ENCODE peak calls at places on chromosome 4, in ten cellular contexts. A is suprapubic skin, Z is spleen, X is endothelial cell of umbilical vein, V is heart left ventricle, O is ovary, C is tibial nerve, U is Peyer's patch, T is sigmoid colon, P is A549. E is an unnamed sample.

GRCh38 chr4:149790172-149790907 is 25.3 kb downstream of the IQCM start:
- DNase-seq in A (no peak), Z (no peak), X (no peak), V (no peak), O (no peak), C (no peak), U (no peak), T (no peak), P (no peak), E (no peak)

GRCh38 chr4:165383757-165384156 is 4.9 kb downstream of the CPE start:
- DNase-seq in A (no peak), Z (no peak), X (no peak), V (no peak), O (no peak), C (no peak), U (no peak), T (no peak), P (no peak), E (no peak)

GRCh38 chr4:42371306-42372063 is 25.8 kb upstream of the SHISA3 start:
- DNase-seq in A (no peak), Z (no peak), X (peak), V (no peak), O (no peak), C (no peak), U (no peak), T (no peak), P (peak), E (no peak)

GRCh38 chr4:17595471-17596005 is 18.5 kb downstream of the LAP3 start:
- DNase-seq in A (no peak), Z (no peak), X (no peak), V (no peak), O (no peak), C (no peak), U (peak), T (no peak), P (no peak), E (no peak)

GRCh38 chr4:53763813-53764597 is 172.7 kb upstream of the LNX1 start:
- DNase-seq in A (no peak), Z (no peak), X (no peak), V (no peak), O (peak), C (no peak), U (no peak), T (no peak), P (no peak), E (no peak)

GRCh38 chr4:139933104-139933503 is 220.9 kb downstream of the MAML3 start:
- DNase-seq in A (no peak), Z (no peak), X (no peak), V (no peak), O (no peak), C (no peak), U (no peak), T (no peak), P (no peak), E (no peak)

GRCh38 chr4:124958812-124959211 is 246.3 kb upstream of the ANKRD50 start:
- DNase-seq in A (no peak), Z (no peak), X (peak), V (no peak), O (no peak), C (no peak), U (no peak), T (no peak), P (no peak), E (no peak)

GRCh38 chr4:8754634-8755589 is 116.7 kb downstream of the HMX1 start:
- DNase-seq in A (peak), Z (peak), X (no peak), V (no peak), O (no peak), C (no peak), U (no peak), T (peak), P (no peak), E (no peak)

GRCh38 chr4:77600521-77601451 is 4.8 kb upstream of the CXCL13 start:
- DNase-seq in A (no peak), Z (no peak), X (peak), V (no peak), O (no peak), C (no peak), U (peak), T (no peak), P (peak), E (peak)

GRCh38 chr4:76600447-76600846 is 165.4 kb downstream of the SHROOM3 start:
- DNase-seq in A (no peak), Z (no peak), X (peak), V (no peak), O (no peak), C (no peak), U (no peak), T (no peak), P (no peak), E (no peak)

GRCh38 chr4:141058739-141059507 is 74.3 kb downstream of the RNF150 start:
- DNase-seq in A (no peak), Z (no peak), X (no peak), V (no peak), O (no peak), C (no peak), U (no peak), T (no peak), P (no peak), E (no peak)

GRCh38 chr4:119053245-119053644 is 82.4 kb upstream of the MYOZ2 start:
- DNase-seq in A (no peak), Z (no peak), X (no peak), V (no peak), O (no peak), C (no peak), U (no peak), T (no peak), P (no peak), E (no peak)

GRCh38 chr4:128393111-128393704 is 105.6 kb upstream of the PGRMC2 start:
- DNase-seq in A (no peak), Z (no peak), X (peak), V (peak), O (no peak), C (no peak), U (no peak), T (no peak), P (no peak), E (no peak)

GRCh38 chr4:26542996-26543395 is 40.9 kb upstream of the TBC1D19 start:
- DNase-seq in A (no peak), Z (no peak), X (peak), V (no peak), O (no peak), C (no peak), U (no peak), T (no peak), P (no peak), E (no peak)

GRCh38 chr4:158131037-158131436 is 41.8 kb downstream of the GASK1B start:
- DNase-seq in A (no peak), Z (no peak), X (no peak), V (no peak), O (no peak), C (no peak), U (no peak), T (no peak), P (no peak), E (no peak)

GRCh38 chr4:101217353-101218031 is 129.8 kb downstream of the PPP3CA start:
- DNase-seq in A (no peak), Z (no peak), X (peak), V (no peak), O (no peak), C (no peak), U (no peak), T (no peak), P (peak), E (no peak)

GRCh38 chr4:85039526-85039925 is 73.0 kb upstream of the WDFY3 start:
- DNase-seq in A (no peak), Z (no peak), X (no peak), V (no peak), O (no peak), C (no peak), U (no peak), T (no peak), P (peak), E (no peak)

GRCh38 chr4:126955292-126956191 is 677.2 kb upstream of the INTU start:
- DNase-seq in A (no peak), Z (no peak), X (no peak), V (no peak), O (no peak), C (no peak), U (peak), T (no peak), P (no peak), E (no peak)

GRCh38 chr4:41718907-41719306 is 29.6 kb downstream of the PHOX2B start:
- DNase-seq in A (no peak), Z (no peak), X (no peak), V (no peak), O (no peak), C (no peak), U (no peak), T (no peak), P (no peak), E (no peak)

GRCh38 chr4:106315476-106315967 is 487 bp downstream of the TBCK start:
- DNase-seq in A (no peak), Z (no peak), X (no peak), V (no peak), O (no peak), C (no peak), U (no peak), T (no peak), P (no peak), E (peak)

GRCh38 chr4:176436500-176436973 is 116.8 kb downstream of the SPCS3 start:
- DNase-seq in A (no peak), Z (no peak), X (no peak), V (no peak), O (no peak), C (no peak), U (no peak), T (no peak), P (peak), E (no peak)

GRCh38 chr4:121554377-121554776 is 142.4 kb downstream of the ANXA5 start:
- DNase-seq in A (no peak), Z (no peak), X (no peak), V (no peak), O (no peak), C (no peak), U (no peak), T (no peak), P (no peak), E (no peak)

GRCh38 chr4:144357970-144358369 is 217.5 kb upstream of the GYPA start:
- DNase-seq in A (no peak), Z (no peak), X (no peak), V (no peak), O (no peak), C (no peak), U (no peak), T (no peak), P (no peak), E (no peak)

GRCh38 chr4:106062452-106062875 is 167.2 kb downstream of the NPNT start:
- DNase-seq in A (no peak), Z (no peak), X (peak), V (no peak), O (no peak), C (no peak), U (no peak), T (no peak), P (peak), E (no peak)

GRCh38 chr4:106914223-106914622 is 121.9 kb downstream of the DKK2 start:
- DNase-seq in A (no peak), Z (no peak), X (no peak), V (no peak), O (peak), C (no peak), U (no peak), T (no peak), P (no peak), E (no peak)

GRCh38 chr4:138573246-138573645 is 331.1 kb upstream of the SLC7A11 start:
- DNase-seq in A (no peak), Z (no peak), X (no peak), V (no peak), O (no peak), C (no peak), U (no peak), T (no peak), P (no peak), E (no peak)

GRCh38 chr4:53313510-53313909 is 52.4 kb downstream of the SCFD2 start:
- DNase-seq in A (no peak), Z (no peak), X (no peak), V (no peak), O (no peak), C (no peak), U (no peak), T (no peak), P (peak), E (no peak)

GRCh38 chr4:184416913-184417734 is 57.2 kb downstream of the IRF2 start:
- DNase-seq in A (no peak), Z (no peak), X (no peak), V (no peak), O (no peak), C (no peak), U (peak), T (no peak), P (no peak), E (no peak)

GRCh38 chr4:93317046-93317445 is 511.5 kb upstream of the ATOH1 start:
- DNase-seq in A (no peak), Z (no peak), X (no peak), V (no peak), O (no peak), C (no peak), U (no peak), T (no peak), P (no peak), E (no peak)

GRCh38 chr4:646460-646859 is 21.1 kb downstream of the PDE6B start:
- DNase-seq in A (no peak), Z (peak), X (no peak), V (no peak), O (no peak), C (no peak), U (no peak), T (no peak), P (no peak), E (no peak)

GRCh38 chr4:17726911-17727310 is 54.5 kb downstream of the FAM184B start:
- DNase-seq in A (no peak), Z (no peak), X (no peak), V (no peak), O (no peak), C (no peak), U (no peak), T (no peak), P (no peak), E (no peak)

GRCh38 chr4:121801715-121802075 is 572 bp downstream of the EXOSC9 start:
- DNase-seq in A (no peak), Z (no peak), X (no peak), V (no peak), O (no peak), C (no peak), U (no peak), T (no peak), P (no peak), E (no peak)

GRCh38 chr4:174365018-174365587 is 81.4 kb downstream of the CEP44 start:
- DNase-seq in A (no peak), Z (no peak), X (peak), V (no peak), O (no peak), C (no peak), U (no peak), T (no peak), P (peak), E (no peak)
- TF ChIP-seq CTCF in A (peak), Z (no peak), X (peak), V (peak), O (no peak), C (peak), U (peak), T (peak), P (peak), E (no peak)

DNA sequence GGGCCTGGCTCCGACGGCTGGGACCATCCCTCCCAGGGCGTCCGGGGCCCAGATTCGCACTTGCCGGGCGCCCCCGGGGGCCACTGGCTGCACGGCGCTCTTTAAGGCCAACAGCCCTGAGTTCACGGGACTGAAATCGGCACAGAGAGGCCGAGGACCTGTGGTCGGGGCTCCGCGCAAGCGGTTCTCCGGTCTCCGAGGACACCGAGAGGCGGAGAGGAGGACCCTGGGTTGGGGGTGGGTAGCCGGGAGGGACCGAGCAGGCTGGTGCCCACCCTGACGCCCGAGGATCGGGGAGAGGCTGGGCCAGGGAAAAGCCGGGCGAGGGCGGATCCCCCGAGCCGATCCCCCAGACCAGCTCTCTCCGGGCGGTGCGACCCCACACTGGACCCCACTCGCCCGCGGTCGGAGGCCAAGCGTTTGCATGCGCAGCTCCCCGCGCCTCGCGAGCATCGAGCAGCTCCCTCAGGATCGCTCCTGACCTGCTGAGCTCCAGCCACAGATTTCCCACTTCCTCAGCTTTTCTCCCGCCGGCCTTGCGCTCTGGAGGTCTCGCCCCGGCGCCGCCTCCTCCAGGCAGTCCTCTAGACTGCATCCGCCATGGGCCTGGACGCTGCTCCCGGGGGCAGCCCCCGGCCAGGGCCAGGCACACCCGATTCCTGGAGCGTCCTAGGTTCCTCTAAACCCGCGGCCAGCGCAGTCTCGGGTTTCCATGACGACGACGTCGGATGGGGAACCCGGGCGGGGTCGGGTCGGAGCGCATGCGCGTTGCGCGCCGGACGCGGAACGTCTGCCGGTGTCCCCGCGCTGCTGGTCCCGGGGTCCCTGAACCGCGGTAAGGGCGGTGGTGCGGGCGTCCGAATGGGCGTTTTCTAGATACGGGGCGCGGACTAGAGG is 17.6 kb upstream of the NAT8L start:
- DNase-seq in A (peak), Z (peak), X (peak), V (peak), O (peak), C (peak), U (peak), T (peak), P (peak), E (no peak)
- TF ChIP-seq POLR2A in A (no peak), Z (no peak), X (peak), V (peak), O (no peak), C (no peak), U (no peak), T (no peak), P (peak), E (no peak)

GRCh38 chr4:6079965-6080364 is 61.7 kb upstream of the C4orf50 start:
- DNase-seq in A (no peak), Z (no peak), X (no peak), V (no peak), O (no peak), C (no peak), U (no peak), T (no peak), P (no peak), E (no peak)

GRCh38 chr4:6074723-6075122 is 56.5 kb upstream of the C4orf50 start:
- DNase-seq in A (no peak), Z (no peak), X (no peak), V (no peak), O (no peak), C (no peak), U (no peak), T (peak), P (no peak), E (no peak)

GRCh38 chr4:6071191-6071958 is 53.1 kb upstream of the C4orf50 start:
- DNase-seq in A (no peak), Z (peak), X (no peak), V (no peak), O (no peak), C (no peak), U (no peak), T (peak), P (no peak), E (no peak)

GRCh38 chr4:6071959-6072720 is 53.9 kb upstream of the C4orf50 start:
- DNase-seq in A (no peak), Z (no peak), X (no peak), V (peak), O (no peak), C (no peak), U (no peak), T (peak), P (no peak), E (no peak)

GRCh38 chr4:6076391-6076790 is 58.2 kb upstream of the C4orf50 start:
- DNase-seq in A (no peak), Z (no peak), X (no peak), V (no peak), O (no peak), C (no peak), U (no peak), T (no peak), P (no peak), E (no peak)
- TF ChIP-seq CTCF in A (no peak), Z (no peak), X (no peak), V (no peak), O (no peak), C (no peak), U (no peak), T (no peak), P (no peak), E (no peak)

GRCh38 chr4:82799006-82799881 is 648 bp upstream of the SCD5 start:
- DNase-seq in A (no peak), Z (no peak), X (peak), V (no peak), O (peak), C (no peak), U (no peak), T (no peak), P (no peak), E (no peak)

GRCh38 chr4:82801910-82802521 is 3.4 kb upstream of the SCD5 start:
- DNase-seq in A (no peak), Z (no peak), X (peak), V (no peak), O (no peak), C (no peak), U (no peak), T (no peak), P (peak), E (no peak)

GRCh38 chr4:82797048-82797590 is 1.5 kb downstream of the SCD5 start:
- DNase-seq in A (no peak), Z (no peak), X (peak), V (no peak), O (no peak), C (no peak), U (no peak), T (no peak), P (no peak), E (no peak)

GRCh38 chr4:82797591-82798081 is 960 bp downstream of the SCD5 start:
- DNase-seq in A (no peak), Z (no peak), X (peak), V (no peak), O (peak), C (no peak), U (no peak), T (peak), P (peak), E (no peak)

DNA sequence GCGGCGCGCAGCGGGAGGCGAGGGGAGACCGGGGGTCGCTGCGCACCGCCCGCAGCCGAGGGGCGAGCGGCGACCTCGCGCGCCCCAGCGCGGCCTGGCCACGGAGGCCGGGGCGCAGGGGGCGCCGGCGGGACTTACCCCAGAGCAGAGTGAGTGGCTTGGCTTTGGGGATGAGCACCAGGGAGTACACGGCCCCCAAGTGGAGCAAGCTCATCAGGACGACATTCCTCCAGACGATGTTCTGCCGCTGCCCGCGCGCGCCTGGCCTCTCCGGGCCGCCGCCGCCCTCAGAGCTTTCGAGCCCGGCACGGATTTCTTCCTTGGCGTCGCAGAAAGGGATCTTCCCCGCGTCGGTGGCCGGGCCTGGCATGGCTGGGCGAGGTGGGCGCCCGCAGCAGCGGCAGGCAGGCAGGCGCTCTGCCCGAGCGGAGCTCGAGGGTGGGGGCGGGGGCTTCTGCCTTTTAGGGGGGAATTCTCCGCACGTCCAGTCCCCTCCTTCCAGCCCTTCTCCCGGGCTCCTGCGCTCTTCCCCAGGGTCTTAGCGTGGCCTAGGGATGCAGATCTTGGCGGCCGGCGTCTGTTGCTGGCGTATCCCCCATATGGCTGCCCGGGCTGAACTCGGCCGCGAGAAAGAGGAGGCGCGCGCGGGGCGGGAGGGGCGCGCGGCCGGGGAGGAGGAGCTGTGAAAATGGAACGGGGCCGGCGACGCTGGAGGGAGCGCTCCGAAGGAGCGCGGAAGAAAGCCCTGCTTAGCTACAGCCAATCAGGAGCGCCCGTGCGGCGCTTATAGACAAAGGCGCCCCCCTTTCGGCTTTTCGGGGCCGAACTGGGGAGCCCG is at the start of gene SCD5:
- DNase-seq in A (peak), Z (peak), X (peak), V (peak), O (peak), C (peak), U (peak), T (peak), P (peak), E (peak)
- TF ChIP-seq POLR2A in A (no peak), Z (no peak), X (no peak), V (no peak), O (peak), C (no peak), U (no peak), T (no peak), P (no peak), E (no peak)

GRCh38 chr4:103915224-103915869 is 195.6 kb upstream of the TACR3 start:
- DNase-seq in A (no peak), Z (no peak), X (peak), V (no peak), O (no peak), C (no peak), U (no peak), T (no peak), P (peak), E (no peak)
- TF ChIP-seq CTCF in A (no peak), Z (no peak), X (peak), V (peak), O (no peak), C (peak), U (peak), T (no peak), P (peak), E (peak)

E was measured in breast epithelium.